ENCODE peak calls at places on chromosomes 12 and 14, in ten cellular contexts. One of them, this sample, is unnamed.

GRCh38 chr12:91513354-91513753 is 330.7 kb upstream of the DCN start:
- DNase-seq in skeletal muscle cell: peak
- DNase-seq in lung microvascular endothelial cell: no peak
- DNase-seq in astrocyte: no peak
- DNase-seq in activated CD4-positive, alpha-beta T cell treated with anti-CD3 and anti-CD28 coated beads, Interleukin-2, amount 10 ng/mL, durations not matched to agents 7 days and 5 days: no peak
- DNase-seq in KBM-7: no peak
- DNase-seq in T-cell: no peak
- DNase-seq in HTR-8/SVneo: no peak
- DNase-seq in stimulated activated CD8-positive, alpha-beta memory T cell treated with anti-CD3 and anti-CD28 coated beads, Interleukin-4, amount 100 ng/mL, for 24 hours: no peak
- DNase-seq in EL: no peak
- DNase-seq in this sample: no peak

GRCh38 chr14:26775765-26776577 is 178.1 kb upstream of the NOVA1 start:
- DNase-seq in skeletal muscle cell: peak
- DNase-seq in lung microvascular endothelial cell: peak
- DNase-seq in astrocyte: peak
- DNase-seq in activated CD4-positive, alpha-beta T cell treated with anti-CD3 and anti-CD28 coated beads, Interleukin-2, amount 10 ng/mL, durations not matched to agents 7 days and 5 days: no peak
- DNase-seq in KBM-7: no peak
- DNase-seq in T-cell: no peak
- DNase-seq in HTR-8/SVneo: peak
- DNase-seq in stimulated activated CD8-positive, alpha-beta memory T cell treated with anti-CD3 and anti-CD28 coated beads, Interleukin-4, amount 100 ng/mL, for 24 hours: no peak
- DNase-seq in EL: no peak
- DNase-seq in this sample: no peak

GRCh38 chr12:50401383-50402155 is 884 bp downstream of the LARP4 start:
- DNase-seq in skeletal muscle cell: no peak
- DNase-seq in lung microvascular endothelial cell: peak
- DNase-seq in astrocyte: peak
- DNase-seq in activated CD4-positive, alpha-beta T cell treated with anti-CD3 and anti-CD28 coated beads, Interleukin-2, amount 10 ng/mL, durations not matched to agents 7 days and 5 days: no peak
- DNase-seq in KBM-7: peak
- DNase-seq in T-cell: no peak
- DNase-seq in HTR-8/SVneo: no peak
- DNase-seq in stimulated activated CD8-positive, alpha-beta memory T cell treated with anti-CD3 and anti-CD28 coated beads, Interleukin-4, amount 100 ng/mL, for 24 hours: no peak
- DNase-seq in EL: peak
- DNase-seq in this sample: no peak

GRCh38 chr14:76919811-76920571 is 93.8 kb downstream of the LRRC74A start:
- DNase-seq in skeletal muscle cell: peak
- DNase-seq in lung microvascular endothelial cell: peak
- DNase-seq in astrocyte: peak
- DNase-seq in activated CD4-positive, alpha-beta T cell treated with anti-CD3 and anti-CD28 coated beads, Interleukin-2, amount 10 ng/mL, durations not matched to agents 7 days and 5 days: peak
- DNase-seq in KBM-7: peak
- DNase-seq in T-cell: no peak
- DNase-seq in HTR-8/SVneo: peak
- DNase-seq in stimulated activated CD8-positive, alpha-beta memory T cell treated with anti-CD3 and anti-CD28 coated beads, Interleukin-4, amount 100 ng/mL, for 24 hours: no peak
- DNase-seq in EL: peak
- DNase-seq in this sample: no peak

GRCh38 chr12:58489394-58489793 is 430.9 kb downstream of the LRIG3 start:
- DNase-seq in skeletal muscle cell: no peak
- DNase-seq in lung microvascular endothelial cell: peak
- DNase-seq in astrocyte: no peak
- DNase-seq in activated CD4-positive, alpha-beta T cell treated with anti-CD3 and anti-CD28 coated beads, Interleukin-2, amount 10 ng/mL, durations not matched to agents 7 days and 5 days: no peak
- DNase-seq in KBM-7: no peak
- DNase-seq in T-cell: no peak
- DNase-seq in HTR-8/SVneo: no peak
- DNase-seq in stimulated activated CD8-positive, alpha-beta memory T cell treated with anti-CD3 and anti-CD28 coated beads, Interleukin-4, amount 100 ng/mL, for 24 hours: no peak
- DNase-seq in EL: no peak
- DNase-seq in this sample: no peak

GRCh38 chr14:92922883-92923743 is at the start of gene CHGA:
- DNase-seq in skeletal muscle cell: no peak
- DNase-seq in lung microvascular endothelial cell: peak
- DNase-seq in astrocyte: peak
- DNase-seq in activated CD4-positive, alpha-beta T cell treated with anti-CD3 and anti-CD28 coated beads, Interleukin-2, amount 10 ng/mL, durations not matched to agents 7 days and 5 days: peak
- DNase-seq in KBM-7: peak
- DNase-seq in T-cell: peak
- DNase-seq in HTR-8/SVneo: peak
- DNase-seq in stimulated activated CD8-positive, alpha-beta memory T cell treated with anti-CD3 and anti-CD28 coated beads, Interleukin-4, amount 100 ng/mL, for 24 hours: peak
- DNase-seq in EL: peak
- DNase-seq in this sample: peak

GRCh38 chr14:49114161-49114893 is 471.9 kb downstream of the RPS29 start:
- DNase-seq in skeletal muscle cell: no peak
- DNase-seq in lung microvascular endothelial cell: no peak
- DNase-seq in astrocyte: no peak
- DNase-seq in activated CD4-positive, alpha-beta T cell treated with anti-CD3 and anti-CD28 coated beads, Interleukin-2, amount 10 ng/mL, durations not matched to agents 7 days and 5 days: no peak
- DNase-seq in KBM-7: no peak
- DNase-seq in T-cell: no peak
- DNase-seq in HTR-8/SVneo: no peak
- DNase-seq in stimulated activated CD8-positive, alpha-beta memory T cell treated with anti-CD3 and anti-CD28 coated beads, Interleukin-4, amount 100 ng/mL, for 24 hours: no peak
- DNase-seq in EL: no peak
- DNase-seq in this sample: no peak

GRCh38 chr14:69398818-69399210 is 322 bp downstream of the SLC39A9 start:
- DNase-seq in skeletal muscle cell: no peak
- DNase-seq in lung microvascular endothelial cell: no peak
- DNase-seq in astrocyte: no peak
- DNase-seq in activated CD4-positive, alpha-beta T cell treated with anti-CD3 and anti-CD28 coated beads, Interleukin-2, amount 10 ng/mL, durations not matched to agents 7 days and 5 days: no peak
- DNase-seq in KBM-7: no peak
- DNase-seq in T-cell: peak
- DNase-seq in HTR-8/SVneo: no peak
- DNase-seq in stimulated activated CD8-positive, alpha-beta memory T cell treated with anti-CD3 and anti-CD28 coated beads, Interleukin-4, amount 100 ng/mL, for 24 hours: no peak
- DNase-seq in EL: no peak
- DNase-seq in this sample: no peak

GRCh38 chr12:110798461-110798860 is 48.3 kb upstream of the CCDC63 start:
- DNase-seq in skeletal muscle cell: no peak
- DNase-seq in lung microvascular endothelial cell: no peak
- DNase-seq in astrocyte: no peak
- DNase-seq in activated CD4-positive, alpha-beta T cell treated with anti-CD3 and anti-CD28 coated beads, Interleukin-2, amount 10 ng/mL, durations not matched to agents 7 days and 5 days: no peak
- DNase-seq in KBM-7: no peak
- DNase-seq in T-cell: no peak
- DNase-seq in HTR-8/SVneo: no peak
- DNase-seq in stimulated activated CD8-positive, alpha-beta memory T cell treated with anti-CD3 and anti-CD28 coated beads, Interleukin-4, amount 100 ng/mL, for 24 hours: no peak
- DNase-seq in EL: no peak
- DNase-seq in this sample: no peak

GRCh38 chr14:104101651-104102281 is 16.3 kb downstream of the ASPG start:
- DNase-seq in skeletal muscle cell: no peak
- DNase-seq in lung microvascular endothelial cell: no peak
- DNase-seq in astrocyte: no peak
- DNase-seq in activated CD4-positive, alpha-beta T cell treated with anti-CD3 and anti-CD28 coated beads, Interleukin-2, amount 10 ng/mL, durations not matched to agents 7 days and 5 days: no peak
- DNase-seq in KBM-7: no peak
- DNase-seq in T-cell: no peak
- DNase-seq in HTR-8/SVneo: no peak
- DNase-seq in stimulated activated CD8-positive, alpha-beta memory T cell treated with anti-CD3 and anti-CD28 coated beads, Interleukin-4, amount 100 ng/mL, for 24 hours: no peak
- DNase-seq in EL: no peak
- DNase-seq in this sample: peak

GRCh38 chr14:91573528-91573893 is 63.4 kb upstream of the PPP4R3A start:
- DNase-seq in skeletal muscle cell: no peak
- DNase-seq in lung microvascular endothelial cell: no peak
- DNase-seq in astrocyte: no peak
- DNase-seq in activated CD4-positive, alpha-beta T cell treated with anti-CD3 and anti-CD28 coated beads, Interleukin-2, amount 10 ng/mL, durations not matched to agents 7 days and 5 days: no peak
- DNase-seq in KBM-7: no peak
- DNase-seq in T-cell: no peak
- DNase-seq in HTR-8/SVneo: no peak
- DNase-seq in stimulated activated CD8-positive, alpha-beta memory T cell treated with anti-CD3 and anti-CD28 coated beads, Interleukin-4, amount 100 ng/mL, for 24 hours: no peak
- DNase-seq in EL: no peak
- DNase-seq in this sample: no peak

GRCh38 chr12:98751580-98752115 is 106.6 kb downstream of the APAF1 start:
- DNase-seq in skeletal muscle cell: no peak
- DNase-seq in lung microvascular endothelial cell: no peak
- DNase-seq in astrocyte: no peak
- DNase-seq in activated CD4-positive, alpha-beta T cell treated with anti-CD3 and anti-CD28 coated beads, Interleukin-2, amount 10 ng/mL, durations not matched to agents 7 days and 5 days: no peak
- DNase-seq in KBM-7: no peak
- DNase-seq in T-cell: no peak
- DNase-seq in HTR-8/SVneo: no peak
- DNase-seq in stimulated activated CD8-positive, alpha-beta memory T cell treated with anti-CD3 and anti-CD28 coated beads, Interleukin-4, amount 100 ng/mL, for 24 hours: no peak
- DNase-seq in EL: no peak
- DNase-seq in this sample: no peak

GRCh38 chr12:28699029-28699428 is 450.0 kb upstream of the FAR2 start:
- DNase-seq in skeletal muscle cell: no peak
- DNase-seq in lung microvascular endothelial cell: no peak
- DNase-seq in astrocyte: no peak
- DNase-seq in activated CD4-positive, alpha-beta T cell treated with anti-CD3 and anti-CD28 coated beads, Interleukin-2, amount 10 ng/mL, durations not matched to agents 7 days and 5 days: no peak
- DNase-seq in KBM-7: no peak
- DNase-seq in T-cell: no peak
- DNase-seq in HTR-8/SVneo: no peak
- DNase-seq in stimulated activated CD8-positive, alpha-beta memory T cell treated with anti-CD3 and anti-CD28 coated beads, Interleukin-4, amount 100 ng/mL, for 24 hours: no peak
- DNase-seq in EL: no peak
- DNase-seq in this sample: no peak

GRCh38 chr12:7628401-7628961 is 37.2 kb downstream of the APOBEC1 start:
- DNase-seq in skeletal muscle cell: no peak
- DNase-seq in lung microvascular endothelial cell: no peak
- DNase-seq in astrocyte: no peak
- DNase-seq in activated CD4-positive, alpha-beta T cell treated with anti-CD3 and anti-CD28 coated beads, Interleukin-2, amount 10 ng/mL, durations not matched to agents 7 days and 5 days: no peak
- DNase-seq in KBM-7: no peak
- DNase-seq in T-cell: no peak
- DNase-seq in HTR-8/SVneo: no peak
- DNase-seq in stimulated activated CD8-positive, alpha-beta memory T cell treated with anti-CD3 and anti-CD28 coated beads, Interleukin-4, amount 100 ng/mL, for 24 hours: no peak
- DNase-seq in EL: no peak
- DNase-seq in this sample: no peak

GRCh38 chr12:42691991-42692557 is 102.5 kb upstream of the PRICKLE1 start:
- DNase-seq in skeletal muscle cell: no peak
- DNase-seq in lung microvascular endothelial cell: no peak
- DNase-seq in astrocyte: no peak
- DNase-seq in activated CD4-positive, alpha-beta T cell treated with anti-CD3 and anti-CD28 coated beads, Interleukin-2, amount 10 ng/mL, durations not matched to agents 7 days and 5 days: no peak
- DNase-seq in KBM-7: no peak
- DNase-seq in T-cell: no peak
- DNase-seq in HTR-8/SVneo: no peak
- DNase-seq in stimulated activated CD8-positive, alpha-beta memory T cell treated with anti-CD3 and anti-CD28 coated beads, Interleukin-4, amount 100 ng/mL, for 24 hours: no peak
- DNase-seq in EL: no peak
- DNase-seq in this sample: no peak